ENCODE peak calls at places on chromosomes 11 and 22, in six cellular contexts. One of them, this sample, is unnamed.

GRCh38 chr22:46055176-46055850 is 78.4 kb upstream of the WNT7B start:
- DNase-seq in mucosa of descending colon: peak; percentile 66
- DNase-seq in right atrium auricular region: no peak
- DNase-seq in WERI-Rb-1: no peak
- DNase-seq in naive thymus-derived CD4-positive, alpha-beta T cell: no peak
- DNase-seq in stomach: peak; percentile 72
- DNase-seq in this sample: no peak

GRCh38 chr22:36764641-36765040 is 11.3 kb downstream of the IFT27 start:
- DNase-seq in mucosa of descending colon: no peak
- DNase-seq in right atrium auricular region: no peak
- DNase-seq in WERI-Rb-1: no peak
- DNase-seq in naive thymus-derived CD4-positive, alpha-beta T cell: no peak
- DNase-seq in stomach: no peak
- DNase-seq in this sample: no peak

GRCh38 chr11:32448232-32448631 is 12.9 kb upstream of the WT1 start:
- DNase-seq in mucosa of descending colon: no peak
- DNase-seq in right atrium auricular region: no peak
- DNase-seq in WERI-Rb-1: no peak
- DNase-seq in naive thymus-derived CD4-positive, alpha-beta T cell: no peak
- DNase-seq in stomach: peak; percentile 16
- DNase-seq in this sample: no peak

GRCh38 chr11:3201112-3201581 is 17.5 kb downstream of the MRGPRG start:
- DNase-seq in mucosa of descending colon: no peak
- DNase-seq in right atrium auricular region: no peak
- DNase-seq in WERI-Rb-1: no peak
- DNase-seq in naive thymus-derived CD4-positive, alpha-beta T cell: no peak
- DNase-seq in stomach: no peak
- DNase-seq in this sample: no peak

GRCh38 chr11:102320679-102321078 is 3.4 kb downstream of the BIRC3 start:
- DNase-seq in mucosa of descending colon: no peak
- DNase-seq in right atrium auricular region: no peak
- DNase-seq in WERI-Rb-1: no peak
- DNase-seq in naive thymus-derived CD4-positive, alpha-beta T cell: no peak
- DNase-seq in stomach: no peak
- DNase-seq in this sample: no peak

GRCh38 chr11:66685276-66686099 is 7.8 kb upstream of the RBM4B start:
- DNase-seq in mucosa of descending colon: no peak
- DNase-seq in right atrium auricular region: no peak
- DNase-seq in WERI-Rb-1: no peak
- DNase-seq in naive thymus-derived CD4-positive, alpha-beta T cell: no peak
- DNase-seq in stomach: no peak
- DNase-seq in this sample: no peak

GRCh38 chr11:35216962-35217667 is 78.1 kb downstream of the CD44 start:
- DNase-seq in mucosa of descending colon: no peak
- DNase-seq in right atrium auricular region: no peak
- DNase-seq in WERI-Rb-1: no peak
- DNase-seq in naive thymus-derived CD4-positive, alpha-beta T cell: peak; percentile 70
- DNase-seq in stomach: no peak
- DNase-seq in this sample: no peak

GRCh38 chr22:42172385-42173172 is 42.0 kb upstream of the CYP2D6 start:
- DNase-seq in mucosa of descending colon: peak; percentile 70
- DNase-seq in right atrium auricular region: no peak
- DNase-seq in WERI-Rb-1: no peak
- DNase-seq in naive thymus-derived CD4-positive, alpha-beta T cell: no peak
- DNase-seq in stomach: no peak
- DNase-seq in this sample: no peak

GRCh38 chr22:37234736-37235711 is 9.0 kb downstream of the RAC2 start:
- DNase-seq in mucosa of descending colon: no peak
- DNase-seq in right atrium auricular region: no peak
- DNase-seq in WERI-Rb-1: no peak
- DNase-seq in naive thymus-derived CD4-positive, alpha-beta T cell: no peak
- DNase-seq in stomach: no peak
- DNase-seq in this sample: no peak

GRCh38 chr11:98561877-98562395 is 458.8 kb upstream of the CNTN5 start:
- DNase-seq in mucosa of descending colon: no peak
- DNase-seq in right atrium auricular region: no peak
- DNase-seq in WERI-Rb-1: no peak
- DNase-seq in naive thymus-derived CD4-positive, alpha-beta T cell: no peak
- DNase-seq in stomach: no peak
- DNase-seq in this sample: no peak

GRCh38 chr11:120294096-120294495 is 31.0 kb upstream of the TLCD5 start:
- DNase-seq in mucosa of descending colon: no peak
- DNase-seq in right atrium auricular region: no peak
- DNase-seq in WERI-Rb-1: no peak
- DNase-seq in naive thymus-derived CD4-positive, alpha-beta T cell: no peak
- DNase-seq in stomach: no peak
- DNase-seq in this sample: no peak

GRCh38 chr11:71256080-71256479 is 3.7 kb upstream of the SHANK2 start:
- DNase-seq in mucosa of descending colon: no peak
- DNase-seq in right atrium auricular region: no peak
- DNase-seq in WERI-Rb-1: no peak
- DNase-seq in naive thymus-derived CD4-positive, alpha-beta T cell: no peak
- DNase-seq in stomach: no peak
- DNase-seq in this sample: no peak

GRCh38 chr11:121721448-121721847 is 268.7 kb upstream of the SORL1-AS1 start:
- DNase-seq in mucosa of descending colon: no peak
- DNase-seq in right atrium auricular region: no peak
- DNase-seq in WERI-Rb-1: no peak
- DNase-seq in naive thymus-derived CD4-positive, alpha-beta T cell: no peak
- DNase-seq in stomach: no peak
- DNase-seq in this sample: no peak

GRCh38 chr11:31809857-31810778 is 1.0 kb downstream of the PAX6 start:
- DNase-seq in mucosa of descending colon: no peak
- DNase-seq in right atrium auricular region: peak; percentile 36
- DNase-seq in WERI-Rb-1: no peak
- DNase-seq in naive thymus-derived CD4-positive, alpha-beta T cell: no peak
- DNase-seq in stomach: no peak
- DNase-seq in this sample: no peak

GRCh38 chr22:50577697-50577986 is 585 bp downstream of the CPT1B start:
- DNase-seq in mucosa of descending colon: no peak
- DNase-seq in right atrium auricular region: no peak
- DNase-seq in WERI-Rb-1: no peak
- DNase-seq in naive thymus-derived CD4-positive, alpha-beta T cell: no peak
- DNase-seq in stomach: no peak
- DNase-seq in this sample: no peak

GRCh38 chr11:106495046-106495445 is 417.6 kb downstream of the AASDHPPT start:
- DNase-seq in mucosa of descending colon: no peak
- DNase-seq in right atrium auricular region: no peak
- DNase-seq in WERI-Rb-1: no peak
- DNase-seq in naive thymus-derived CD4-positive, alpha-beta T cell: no peak
- DNase-seq in stomach: no peak
- DNase-seq in this sample: no peak

GRCh38 chr11:56977324-56977723 is 11.4 kb upstream of the OR5AK2 start:
- DNase-seq in mucosa of descending colon: peak; percentile 9
- DNase-seq in right atrium auricular region: no peak
- DNase-seq in WERI-Rb-1: no peak
- DNase-seq in naive thymus-derived CD4-positive, alpha-beta T cell: no peak
- DNase-seq in stomach: no peak
- DNase-seq in this sample: no peak

GRCh38 chr22:25331050-25331449 is 111.6 kb downstream of the CRYBB2 start:
- DNase-seq in mucosa of descending colon: no peak
- DNase-seq in right atrium auricular region: no peak
- DNase-seq in WERI-Rb-1: no peak
- DNase-seq in naive thymus-derived CD4-positive, alpha-beta T cell: no peak
- DNase-seq in stomach: no peak
- DNase-seq in this sample: no peak

GRCh38 chr11:102603091-102603490 is 22.0 kb downstream of the MMP20 start:
- DNase-seq in mucosa of descending colon: no peak
- DNase-seq in right atrium auricular region: no peak
- DNase-seq in WERI-Rb-1: no peak
- DNase-seq in naive thymus-derived CD4-positive, alpha-beta T cell: no peak
- DNase-seq in stomach: no peak
- DNase-seq in this sample: peak; percentile 13

GRCh38 chr22:38745676-38746460 is 9.9 kb downstream of the SUN2 start:
- DNase-seq in mucosa of descending colon: peak; percentile 78
- DNase-seq in right atrium auricular region: no peak
- DNase-seq in WERI-Rb-1: peak; percentile 45
- DNase-seq in naive thymus-derived CD4-positive, alpha-beta T cell: no peak
- DNase-seq in stomach: no peak
- DNase-seq in this sample: no peak

GRCh38 chr11:57800444-57801184 is 39.0 kb downstream of the CTNND1 start:
- DNase-seq in mucosa of descending colon: no peak
- DNase-seq in right atrium auricular region: no peak
- DNase-seq in WERI-Rb-1: peak; percentile 15
- DNase-seq in naive thymus-derived CD4-positive, alpha-beta T cell: peak; percentile 65
- DNase-seq in stomach: no peak
- DNase-seq in this sample: peak; percentile 78

GRCh38 chr11:45366839-45367238 is 80.7 kb upstream of the SYT13 start:
- DNase-seq in mucosa of descending colon: no peak
- DNase-seq in right atrium auricular region: no peak
- DNase-seq in WERI-Rb-1: peak; percentile 45
- DNase-seq in naive thymus-derived CD4-positive, alpha-beta T cell: no peak
- DNase-seq in stomach: no peak
- DNase-seq in this sample: no peak

GRCh38 chr11:59654893-59655292 is 13.9 kb downstream of the PATL1 start:
- DNase-seq in mucosa of descending colon: no peak
- DNase-seq in right atrium auricular region: no peak
- DNase-seq in WERI-Rb-1: no peak
- DNase-seq in naive thymus-derived CD4-positive, alpha-beta T cell: no peak
- DNase-seq in stomach: no peak
- DNase-seq in this sample: no peak

GRCh38 chr11:59659981-59660380 is 8.9 kb downstream of the PATL1 start:
- DNase-seq in mucosa of descending colon: no peak
- DNase-seq in right atrium auricular region: no peak
- DNase-seq in WERI-Rb-1: no peak
- DNase-seq in naive thymus-derived CD4-positive, alpha-beta T cell: no peak
- DNase-seq in stomach: no peak
- DNase-seq in this sample: no peak

GRCh38 chr11:59658036-59658435 is 10.8 kb downstream of the PATL1 start:
- DNase-seq in mucosa of descending colon: no peak
- DNase-seq in right atrium auricular region: no peak
- DNase-seq in WERI-Rb-1: no peak
- DNase-seq in naive thymus-derived CD4-positive, alpha-beta T cell: no peak
- DNase-seq in stomach: no peak
- DNase-seq in this sample: no peak

DNA sequence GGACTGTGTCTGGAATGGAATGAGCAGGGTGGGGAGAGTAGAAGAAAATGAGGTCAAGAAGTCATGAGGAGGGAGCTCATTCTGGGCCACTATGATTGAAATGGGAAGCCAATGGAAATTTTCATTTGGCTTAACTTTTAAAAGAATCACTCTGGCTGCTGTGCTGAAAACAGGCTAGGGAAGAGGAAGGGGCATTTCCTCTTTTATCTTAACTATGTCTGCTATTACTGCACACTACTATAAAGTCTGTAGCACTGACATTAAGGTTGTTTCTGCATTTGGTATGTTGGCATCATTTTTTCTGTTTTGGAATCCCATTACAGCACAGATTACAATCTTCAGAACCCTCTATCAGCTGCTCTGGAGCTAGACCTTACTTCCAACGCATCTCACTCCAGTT is 8.2 kb downstream of the PATL1 start:
- DNase-seq in mucosa of descending colon: no peak
- DNase-seq in right atrium auricular region: no peak
- DNase-seq in WERI-Rb-1: no peak
- DNase-seq in naive thymus-derived CD4-positive, alpha-beta T cell: no peak
- DNase-seq in stomach: no peak
- DNase-seq in this sample: no peak
- H3K36me3 ChIP-seq in mucosa of descending colon: peaks cover 11% of the 10 kb centered on the region
- H3K36me3 ChIP-seq in right atrium auricular region: peaks cover 80% of the 10 kb centered on the region
- H3K36me3 ChIP-seq in WERI-Rb-1: peaks cover 98% of the 10 kb centered on the region
- H3K36me3 ChIP-seq in naive thymus-derived CD4-positive, alpha-beta T cell: peaks cover 10% of the 10 kb centered on the region
- H3K36me3 ChIP-seq in stomach: peaks cover 99% of the 10 kb centered on the region
- H3K36me3 ChIP-seq in this sample: no peaks in the 10 kb centered on the region

DNA sequence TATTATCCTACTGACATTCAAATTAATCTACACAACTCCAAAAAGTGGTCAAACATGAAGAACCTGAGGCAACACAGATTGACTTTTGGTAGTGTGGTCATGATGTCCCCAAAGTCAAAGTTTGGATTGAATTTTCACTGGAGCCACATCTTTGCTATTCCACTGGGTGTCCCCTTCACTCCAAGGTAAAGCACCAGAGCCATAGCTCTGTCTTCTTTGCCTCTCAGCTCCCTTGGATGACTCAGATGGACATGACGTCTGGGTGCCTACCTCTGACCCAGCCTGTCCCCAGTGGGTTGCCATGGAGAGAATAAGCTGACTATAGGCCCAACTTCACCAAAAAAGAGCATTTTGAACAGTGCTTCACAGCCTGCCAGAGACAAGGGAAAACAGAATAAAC is 57.4 kb upstream of the ARHGAP42 start:
- DNase-seq in mucosa of descending colon: no peak
- DNase-seq in right atrium auricular region: no peak
- DNase-seq in WERI-Rb-1: peak; percentile 38
- DNase-seq in naive thymus-derived CD4-positive, alpha-beta T cell: no peak
- DNase-seq in stomach: no peak
- DNase-seq in this sample: no peak
- H3K36me3 ChIP-seq in mucosa of descending colon: no peaks in the 10 kb centered on the region
- H3K36me3 ChIP-seq in right atrium auricular region: no peaks in the 10 kb centered on the region
- H3K36me3 ChIP-seq in WERI-Rb-1: no peaks in the 10 kb centered on the region
- H3K36me3 ChIP-seq in naive thymus-derived CD4-positive, alpha-beta T cell: no peaks in the 10 kb centered on the region
- H3K36me3 ChIP-seq in stomach: no peaks in the 10 kb centered on the region
- H3K36me3 ChIP-seq in this sample: no peaks in the 10 kb centered on the region

DNA sequence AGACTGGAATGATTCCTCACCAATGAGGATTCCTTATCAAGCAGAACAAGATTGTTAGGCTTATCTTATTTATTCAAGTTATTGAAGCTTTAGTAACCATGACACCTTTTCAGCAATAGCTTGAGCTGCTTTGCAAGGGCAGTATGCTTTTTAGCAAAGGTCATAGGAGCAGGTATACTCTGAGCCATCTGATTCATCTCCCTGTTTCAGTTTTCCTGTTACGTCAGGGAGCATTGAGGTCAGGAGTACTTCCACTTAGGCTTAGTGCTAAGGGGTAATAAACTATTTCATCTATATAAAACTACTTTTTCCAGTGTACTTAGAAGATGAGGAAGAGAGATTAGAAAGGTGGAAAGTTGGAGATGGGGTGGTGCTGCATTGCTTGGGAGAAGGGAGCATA is 17.7 kb upstream of the ANKRD42 start:
- DNase-seq in mucosa of descending colon: no peak
- DNase-seq in right atrium auricular region: no peak
- DNase-seq in WERI-Rb-1: no peak
- DNase-seq in naive thymus-derived CD4-positive, alpha-beta T cell: no peak
- DNase-seq in stomach: no peak
- DNase-seq in this sample: no peak
- H3K36me3 ChIP-seq in mucosa of descending colon: no peaks in the 10 kb centered on the region
- H3K36me3 ChIP-seq in right atrium auricular region: peaks cover 81% of the 10 kb centered on the region
- H3K36me3 ChIP-seq in WERI-Rb-1: peaks cover 86% of the 10 kb centered on the region
- H3K36me3 ChIP-seq in naive thymus-derived CD4-positive, alpha-beta T cell: peaks cover 33% of the 10 kb centered on the region
- H3K36me3 ChIP-seq in stomach: peaks cover 98% of the 10 kb centered on the region
- H3K36me3 ChIP-seq in this sample: peaks cover 9% of the 10 kb centered on the region

GRCh38 chr11:72319261-72319660 is 75.3 kb upstream of the PHOX2A start:
- DNase-seq in mucosa of descending colon: no peak
- DNase-seq in right atrium auricular region: no peak
- DNase-seq in WERI-Rb-1: no peak
- DNase-seq in naive thymus-derived CD4-positive, alpha-beta T cell: no peak
- DNase-seq in stomach: no peak
- DNase-seq in this sample: no peak
- H3K36me3 ChIP-seq in mucosa of descending colon: no peaks in the 10 kb centered on the region
- H3K36me3 ChIP-seq in right atrium auricular region: peaks cover 8% of the 10 kb centered on the region
- H3K36me3 ChIP-seq in WERI-Rb-1: peaks cover 9% of the 10 kb centered on the region
- H3K36me3 ChIP-seq in naive thymus-derived CD4-positive, alpha-beta T cell: no peaks in the 10 kb centered on the region
- H3K36me3 ChIP-seq in stomach: peaks cover 67% of the 10 kb centered on the region
- H3K36me3 ChIP-seq in this sample: no peaks in the 10 kb centered on the region

GRCh38 chr22:17890892-17891291 is 116.6 kb upstream of the BID start:
- DNase-seq in mucosa of descending colon: no peak
- DNase-seq in right atrium auricular region: no peak
- DNase-seq in WERI-Rb-1: no peak
- DNase-seq in naive thymus-derived CD4-positive, alpha-beta T cell: no peak
- DNase-seq in stomach: no peak
- DNase-seq in this sample: no peak
- H3K36me3 ChIP-seq in mucosa of descending colon: no peaks in the 10 kb centered on the region
- H3K36me3 ChIP-seq in right atrium auricular region: peaks cover 63% of the 10 kb centered on the region
- H3K36me3 ChIP-seq in WERI-Rb-1: peaks cover 41% of the 10 kb centered on the region
- H3K36me3 ChIP-seq in naive thymus-derived CD4-positive, alpha-beta T cell: no peaks in the 10 kb centered on the region
- H3K36me3 ChIP-seq in stomach: peaks cover 77% of the 10 kb centered on the region
- H3K36me3 ChIP-seq in this sample: no peaks in the 10 kb centered on the region

GRCh38 chr11:5665746-5666395 is 19.0 kb downstream of the TRIM5 start:
- DNase-seq in mucosa of descending colon: no peak
- DNase-seq in right atrium auricular region: no peak
- DNase-seq in WERI-Rb-1: no peak
- DNase-seq in naive thymus-derived CD4-positive, alpha-beta T cell: no peak
- DNase-seq in stomach: no peak
- DNase-seq in this sample: no peak
- H3K36me3 ChIP-seq in mucosa of descending colon: no peaks in the 10 kb centered on the region
- H3K36me3 ChIP-seq in right atrium auricular region: peaks cover 4% of the 10 kb centered on the region
- H3K36me3 ChIP-seq in WERI-Rb-1: no peaks in the 10 kb centered on the region
- H3K36me3 ChIP-seq in naive thymus-derived CD4-positive, alpha-beta T cell: no peaks in the 10 kb centered on the region
- H3K36me3 ChIP-seq in stomach: peaks cover 90% of the 10 kb centered on the region
- H3K36me3 ChIP-seq in this sample: no peaks in the 10 kb centered on the region

This sample was measured in prostate gland.